ENCODE peak calls at places on chromosomes 4 and X, in four cellular contexts. Z is CD4-positive, alpha-beta T cell; F is WTC11; A is neural crest cell. J is an unnamed sample.

GRCh38 chr4:68905598-68906237 is 45.9 kb downstream of the UGT2A3 start:
- DNase-seq in F (peak; percentile 13), A (no peak), Z (no peak), J (peak; percentile 27)

GRCh38 chrX:101408530-101408836 is 461 bp downstream of the HNRNPH2 start:
- DNase-seq in Z (no peak), A (no peak), F (no peak), J (no peak)

GRCh38 chrX:153226344-153227190 is 47.5 kb downstream of the MAGEA1 start:
- DNase-seq in F (peak; percentile 91), A (peak; percentile 75), Z (no peak), J (no peak)

GRCh38 chrX:1506916-1507315 is 30.1 kb downstream of the P2RY8 start:
- DNase-seq in F (no peak), A (no peak), Z (no peak), J (no peak)

GRCh38 chrX:2903366-2903765 is 25.8 kb downstream of the ARSD start:
- DNase-seq in Z (no peak), F (no peak), A (no peak), J (no peak)

GRCh38 chrX:46407036-46407752 is 138.0 kb downstream of the ZNF674 start:
- DNase-seq in F (no peak), A (no peak), Z (no peak), J (no peak)

GRCh38 chr4:153649572-153649991 is 34.5 kb upstream of the TLR2 start:
- DNase-seq in A (no peak), Z (no peak), F (peak; percentile 19), J (no peak)

GRCh38 chr4:4388418-4388817 is 1.5 kb downstream of the NSG1 start:
- DNase-seq in A (no peak), Z (no peak), F (no peak), J (no peak)

GRCh38 chrX:46251755-46252154 is 293.5 kb downstream of the ZNF674 start:
- DNase-seq in F (no peak), Z (no peak), A (no peak), J (no peak)

GRCh38 chr4:7890635-7891393 is 48.8 kb downstream of the AFAP1 start:
- DNase-seq in Z (no peak), A (no peak), F (no peak), J (no peak)

GRCh38 chrX:80812176-80812575 is 2.5 kb upstream of the BRWD3 start:
- DNase-seq in F (peak; percentile 40), Z (peak; percentile 23), A (no peak), J (no peak)

GRCh38 chrX:17082831-17083230 is 136.4 kb downstream of the REPS2 start:
- DNase-seq in F (no peak), A (no peak), Z (no peak), J (no peak)

GRCh38 chr4:11480683-11481082 is 52.0 kb upstream of the HS3ST1 start:
- DNase-seq in Z (peak; percentile 9), A (no peak), F (no peak), J (no peak)

GRCh38 chr4:123583043-123583442 is 186.4 kb downstream of the SPRY1 start:
- DNase-seq in A (no peak), F (no peak), Z (no peak), J (no peak)

GRCh38 chr4:6761540-6762243 is 20.8 kb upstream of the KIAA0232 start:
- DNase-seq in Z (no peak), A (peak; percentile 37), F (no peak), J (no peak)

GRCh38 chr4:145061325-145061920 is 36.6 kb downstream of the ANAPC10 start:
- DNase-seq in A (no peak), Z (no peak), F (no peak), J (no peak)

GRCh38 chr4:40662962-40663604 is 33.4 kb upstream of the RBM47 start:
- DNase-seq in F (no peak), A (no peak), Z (no peak), J (no peak)

GRCh38 chr4:139083533-139084424 is 68.2 kb downstream of the NOCT start:
- DNase-seq in Z (peak; percentile 80), A (peak; percentile 73), F (peak; percentile 90), J (peak; percentile 83)
- TF ChIP-seq CTCF in Z (no peak), A (peak; percentile 45), F (no peak), J (peak; percentile 51)

GRCh38 chrX:131366387-131366786 is 77.3 kb upstream of the IGSF1 start:
- DNase-seq in F (no peak), Z (no peak), A (no peak), J (no peak)
- TF ChIP-seq CTCF in F (no peak), Z (no peak), A (peak; percentile 55), J (peak; percentile 50)

GRCh38 chr4:89586864-89587263 is 250.1 kb downstream of the SNCA start:
- DNase-seq in Z (no peak), A (no peak), F (no peak), J (no peak)
- TF ChIP-seq CTCF in Z (no peak), A (peak; percentile 48), F (no peak), J (peak; percentile 18)

DNA sequence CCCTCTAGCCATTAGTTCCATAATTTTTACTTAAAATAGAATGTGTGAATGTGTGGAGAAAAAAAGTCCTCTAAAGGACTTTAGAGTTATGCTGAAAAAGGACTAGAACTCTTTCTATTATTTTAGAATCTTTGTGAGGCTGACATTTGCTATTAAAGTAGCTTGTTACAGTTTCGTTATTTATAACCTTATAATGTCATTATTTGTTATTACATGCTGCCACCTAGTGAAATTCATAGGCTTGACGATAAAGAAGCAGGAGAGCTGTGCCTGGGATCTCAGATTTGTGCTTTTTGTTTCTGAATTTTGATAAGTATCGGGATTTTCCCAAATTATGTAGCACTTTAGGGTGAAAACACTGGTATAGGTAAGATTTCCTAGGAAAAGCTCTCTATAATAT is 38.5 kb upstream of the TAPT1 start:
- DNase-seq in A (no peak), Z (no peak), F (no peak), J (no peak)
- TF ChIP-seq CTCF in A (peak; percentile 68), Z (peak; percentile 69), F (no peak), J (peak; percentile 62)

DNA sequence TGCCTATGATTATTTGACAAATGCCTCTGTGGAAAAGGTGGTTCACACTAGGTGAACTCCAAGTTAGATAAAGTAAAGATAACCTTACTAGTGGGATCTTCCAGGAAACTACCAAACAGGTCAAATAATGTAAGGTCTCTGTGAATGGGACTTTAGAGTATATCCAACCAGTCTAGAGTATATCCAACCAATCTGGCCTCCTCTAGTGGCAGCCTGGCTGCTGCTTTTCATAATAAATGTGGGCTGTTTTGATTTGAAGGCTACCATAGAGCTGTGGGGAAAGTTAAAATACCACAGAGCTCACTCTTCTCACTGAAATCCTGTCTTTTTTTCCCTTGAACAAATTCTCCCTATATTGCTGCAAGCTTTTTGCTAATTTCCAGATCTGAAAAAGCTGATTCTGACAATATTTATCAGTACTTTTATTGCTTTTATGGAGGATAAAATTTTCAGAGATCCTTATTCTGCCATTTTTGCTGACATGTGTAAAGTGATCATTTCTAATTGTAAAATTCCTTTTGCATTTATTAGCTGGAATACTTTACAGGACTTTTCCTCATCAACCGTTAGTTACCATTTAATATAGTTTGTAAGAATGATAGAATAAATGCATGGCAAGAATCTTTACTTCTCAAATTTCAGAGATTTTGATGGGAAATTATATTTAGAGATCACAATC is 111.3 kb downstream of the TET2 start:
- DNase-seq in Z (no peak), A (no peak), F (no peak), J (no peak)
- TF ChIP-seq CTCF in Z (no peak), A (no peak), F (no peak), J (no peak)